ENCODE peak calls at places on chromosomes 5 and 9, in eight cellular contexts. O is sigmoid colon, N is vagina, F is AG04450, P is colonic mucosa, I is tibial nerve, K is left lung, M is right atrium auricular region. Q is an unnamed sample.
A peak's percentile ranks its signal among the peaks of the same experiment; 100 is the strongest.

GRCh38 chr5:109900911-109901627 is 211.3 kb downstream of the MAN2A1 start:
- DNase-seq in K (no peak), I (no peak), M (no peak), F (no peak), O (no peak), P (no peak), N (no peak), Q (no peak)

GRCh38 chr9:122158202-122158601 is 1.4 kb downstream of the NDUFA8 start:
- DNase-seq in O (no peak), K (no peak), M (no peak), F (peak; percentile 16), P (peak; percentile 21), I (no peak), N (no peak), Q (no peak)

GRCh38 chr9:26975728-26976707 is 19.8 kb downstream of the IFT74 start:
- DNase-seq in K (no peak), N (no peak), P (peak; percentile 46), F (no peak), M (no peak), O (no peak), I (no peak), Q (no peak)

GRCh38 chr5:124514966-124515365 is 231.5 kb downstream of the ZNF608 start:
- DNase-seq in M (no peak), P (no peak), K (no peak), N (no peak), F (no peak), I (no peak), O (no peak), Q (no peak)

GRCh38 chr9:121324316-121324715 is 45.7 kb downstream of the STOM start:
- DNase-seq in F (no peak), N (no peak), I (no peak), K (no peak), O (peak; percentile 70), M (peak; percentile 57), P (no peak), Q (no peak)

GRCh38 chr5:66633754-66634153 is 37.6 kb downstream of the MAST4 start:
- DNase-seq in F (no peak), N (no peak), M (no peak), K (no peak), O (no peak), P (no peak), I (no peak), Q (no peak)

GRCh38 chr9:22379272-22379671 is 67.4 kb upstream of the DMRTA1 start:
- DNase-seq in F (no peak), P (no peak), I (no peak), M (no peak), O (no peak), K (no peak), N (no peak), Q (no peak)

GRCh38 chr9:96186601-96187011 is 115.4 kb downstream of the HSD17B3 start:
- DNase-seq in K (peak; percentile 81), N (no peak), M (no peak), O (peak; percentile 63), F (no peak), P (peak; percentile 71), I (no peak), Q (no peak)

GRCh38 chr5:142446131-142446959 is 121.5 kb upstream of the SPRY4 start:
- DNase-seq in I (no peak), F (peak; percentile 54), P (no peak), K (no peak), M (peak; percentile 63), O (no peak), N (no peak), Q (no peak)

GRCh38 chr5:59813761-59814562 is 79.6 kb downstream of the PDE4D start:
- DNase-seq in P (peak; percentile 40), K (no peak), O (no peak), F (no peak), N (no peak), M (no peak), I (no peak), Q (no peak)

GRCh38 chr5:93883459-93883858 is 142.1 kb upstream of the POU5F2 start:
- DNase-seq in M (no peak), O (no peak), K (no peak), P (no peak), N (no peak), F (no peak), I (no peak), Q (no peak)

GRCh38 chr9:107750741-107751521 is 261.4 kb upstream of the KLF4 start:
- DNase-seq in K (peak; percentile 80), I (peak; percentile 83), N (peak; percentile 97), O (peak; percentile 96), M (peak; percentile 97), P (peak; percentile 65), F (peak; percentile 96), Q (peak; percentile 98)

GRCh38 chr5:131460867-131461572 is 174.0 kb downstream of the RAPGEF6 start:
- DNase-seq in O (no peak), N (no peak), M (no peak), P (no peak), K (no peak), F (no peak), I (no peak), Q (no peak)

GRCh38 chr9:106111039-106111740 is 416.8 kb downstream of the TMEM38B start:
- DNase-seq in N (no peak), P (no peak), K (no peak), M (no peak), F (no peak), O (no peak), I (no peak), Q (no peak)

GRCh38 chr5:3217114-3217513 is 378.5 kb upstream of the IRX1 start:
- DNase-seq in P (peak; percentile 1), O (no peak), M (peak; percentile 26), F (no peak), I (no peak), N (peak; percentile 42), K (peak; percentile 24), Q (no peak)

GRCh38 chr9:10447036-10447435 is 165.8 kb downstream of the PTPRD start:
- DNase-seq in P (no peak), F (no peak), M (no peak), O (no peak), K (no peak), N (no peak), I (no peak), Q (no peak)

GRCh38 chr5:102910240-102911226 is 155.4 kb downstream of the PAM start:
- DNase-seq in N (no peak), I (no peak), K (no peak), M (no peak), O (no peak), F (peak; percentile 2), P (no peak), Q (no peak)

GRCh38 chr5:73796164-73797141 is 170.5 kb downstream of the ARHGEF28 start:
- DNase-seq in I (peak; percentile 25), F (peak; percentile 90), N (no peak), K (no peak), P (no peak), M (no peak), O (no peak), Q (no peak)

GRCh38 chr5:126499742-126500396 is 76.7 kb downstream of the GRAMD2B start:
- DNase-seq in N (no peak), P (peak; percentile 26), I (no peak), O (no peak), M (no peak), F (no peak), K (no peak), Q (no peak)

GRCh38 chr5:168736201-168736940 is 157.2 kb upstream of the PANK3 start:
- DNase-seq in O (no peak), I (no peak), K (no peak), F (no peak), N (peak; percentile 72), M (no peak), P (no peak), Q (no peak)

GRCh38 chr5:17802256-17802655 is 168.0 kb downstream of the TAF11L14 start:
- DNase-seq in P (no peak), K (no peak), O (no peak), M (no peak), I (no peak), F (no peak), N (no peak), Q (no peak)

GRCh38 chr5:150593593-150593992 is 46.9 kb upstream of the SYNPO start:
- DNase-seq in N (no peak), O (no peak), I (no peak), F (no peak), M (peak; percentile 80), K (no peak), P (peak; percentile 61), Q (no peak)

GRCh38 chr9:131580358-131580757 is 35.0 kb downstream of the PRRT1B start:
- DNase-seq in K (peak; percentile 52), I (no peak), N (no peak), M (no peak), F (no peak), O (peak; percentile 52), P (no peak), Q (no peak)

GRCh38 chr5:107582625-107583024 is 88.1 kb downstream of the EFNA5 start:
- DNase-seq in I (no peak), N (no peak), P (no peak), K (no peak), F (no peak), M (no peak), O (no peak), Q (no peak)
- H3K4me3 ChIP-seq in I (no peak overlapping the region), N (no peak overlapping the region), P (no peak overlapping the region), K (no peak overlapping the region), F (no peak overlapping the region), M (no peak overlapping the region), O (no peak overlapping the region), Q (no peak overlapping the region)

GRCh38 chr9:38619556-38620447 is 594 bp downstream of the ANKRD18A start:
- DNase-seq in M (no peak), O (no peak), K (peak; percentile 84), P (peak; percentile 46), I (no peak), N (no peak), F (no peak), Q (no peak)
- H3K4me3 ChIP-seq in M (peak overlapping the region; percentile 57), O (peak overlapping the region; percentile 33), K (peak overlapping the region; percentile 49), P (peak overlapping the region; percentile 61), I (peak overlapping the region; percentile 46), N (peak overlapping the region; percentile 41), F (peak overlapping the region; percentile 46), Q (peak overlapping the region; percentile 65)

GRCh38 chr9:35140097-35140496 is 21.7 kb upstream of the UNC13B start:
- DNase-seq in F (no peak), O (no peak), M (no peak), N (no peak), P (no peak), I (no peak), K (no peak), Q (no peak)

GRCh38 chr9:35136866-35137265 is 21.2 kb upstream of the ATOSB start:
- DNase-seq in M (peak; percentile 30), F (no peak), P (no peak), K (no peak), N (no peak), I (no peak), O (no peak), Q (no peak)

GRCh38 chr9:35142037-35142436 is 19.8 kb upstream of the UNC13B start:
- DNase-seq in O (no peak), N (no peak), P (no peak), F (no peak), I (no peak), K (no peak), M (peak; percentile 7), Q (no peak)
- H3K4me3 ChIP-seq in O (no peak overlapping the region), N (no peak overlapping the region), P (no peak overlapping the region), F (no peak overlapping the region), I (no peak overlapping the region), K (no peak overlapping the region), M (no peak overlapping the region), Q (no peak overlapping the region)

GRCh38 chr9:94607340-94607695 is 13.7 kb upstream of the FBP2 start:
- DNase-seq in M (no peak), O (no peak), F (no peak), N (no peak), K (no peak), I (no peak), P (no peak), Q (no peak)
- H3K4me3 ChIP-seq in M (no peak overlapping the region), O (no peak overlapping the region), F (no peak overlapping the region), N (no peak overlapping the region), K (no peak overlapping the region), I (no peak overlapping the region), P (no peak overlapping the region), Q (no peak overlapping the region)

GRCh38 chr9:134229466-134230091 is 65.2 kb upstream of the RNU6ATAC start:
- DNase-seq in K (peak; percentile 72), O (no peak), F (no peak), I (no peak), M (no peak), P (no peak), N (no peak), Q (no peak)
- H3K4me3 ChIP-seq in K (no peak overlapping the region), O (no peak overlapping the region), F (no peak overlapping the region), I (no peak overlapping the region), M (no peak overlapping the region), P (no peak overlapping the region), N (no peak overlapping the region), Q (no peak overlapping the region)